ENCODE peak calls at places on chromosome 5, in five cellular contexts. D is GF-D8, N is glomerular endothelial cell, L is AG09309, W is SJCRH30. G is an unnamed sample.

GRCh38 chr5:96714951-96715451 is 52.8 kb downstream of the CAST start:
- DNase-seq in D (peak; percentile 0), L (peak; percentile 51), N (no peak), W (no peak), G (peak; percentile 91)

GRCh38 chr5:140295414-140295813 is 7.5 kb downstream of the PFDN1 start:
- DNase-seq in L (peak; percentile 67), N (peak; percentile 92), D (no peak), W (peak; percentile 81), G (peak; percentile 91)

GRCh38 chr5:171418982-171419662 is at the start of gene FGF18:
- DNase-seq in W (no peak), L (no peak), N (no peak), D (no peak), G (peak; percentile 35)

GRCh38 chr5:74762599-74762998 is 4.3 kb downstream of the GFM2 start:
- DNase-seq in L (peak; percentile 20), W (peak; percentile 39), D (no peak), N (peak; percentile 9), G (peak; percentile 74)

GRCh38 chr5:149121145-149121544 is 20.1 kb upstream of the ABLIM3 start:
- DNase-seq in W (no peak), L (no peak), N (no peak), D (no peak), G (no peak)

GRCh38 chr5:77076961-77077820 is 9.9 kb downstream of the ZBED3 start:
- DNase-seq in N (no peak), L (no peak), D (no peak), W (no peak), G (peak; percentile 30)

GRCh38 chr5:29367176-29367833 is 1826.2 kb upstream of the CDH6 start:
- DNase-seq in N (no peak), L (no peak), W (no peak), D (no peak), G (no peak)

GRCh38 chr5:139473565-139473964 is 2.8 kb downstream of the SMIM33 start:
- DNase-seq in N (no peak), D (no peak), W (peak; percentile 31), L (no peak), G (no peak)

GRCh38 chr5:33341316-33341715 is 99.4 kb upstream of the TARS1 start:
- DNase-seq in N (no peak), L (no peak), D (no peak), W (no peak), G (no peak)

GRCh38 chr5:149799119-149799623 is 69.1 kb downstream of the PPARGC1B start:
- DNase-seq in L (peak; percentile 61), N (no peak), D (no peak), W (peak; percentile 77), G (peak; percentile 96)

GRCh38 chr5:180331647-180331950 is 21.5 kb downstream of the GFPT2 start:
- DNase-seq in D (no peak), L (no peak), W (no peak), N (no peak), G (peak; percentile 31)

GRCh38 chr5:56569576-56569975 is 245.8 kb upstream of the MAP3K1 start:
- DNase-seq in L (no peak), W (no peak), N (no peak), D (no peak), G (peak; percentile 23)

GRCh38 chr5:109281136-109281690 is 128.6 kb downstream of the PJA2 start:
- DNase-seq in L (no peak), D (no peak), N (no peak), W (peak; percentile 17), G (no peak)

GRCh38 chr5:36521838-36522745 is 84.3 kb upstream of the SLC1A3 start:
- DNase-seq in D (no peak), W (no peak), L (no peak), N (no peak), G (no peak)

G was measured in myocyte.